ENCODE peak calls at places on chromosomes 11 and 22, in five cellular contexts. S, E, D, V and M are unnamed samples.

GRCh38 chr11:898540-899190 is 11.9 kb downstream of the CHID1 start:
- DNase-seq in S (no peak), E (peak), D (no peak), V (no peak), M (no peak)

GRCh38 chr11:44505591-44506054 is 59.8 kb upstream of the CD82 start:
- DNase-seq in S (peak), E (peak), D (peak), V (peak), M (peak)

GRCh38 chr11:14974021-14974698 is 2.0 kb upstream of the CALCA start:
- DNase-seq in S (no peak), E (no peak), D (no peak), V (no peak), M (no peak)

GRCh38 chr11:2533642-2534115 is 88.9 kb downstream of the KCNQ1 start:
- DNase-seq in S (peak), E (peak), D (peak), V (peak), M (peak)

GRCh38 chr11:20671856-20672546 is 2.6 kb downstream of the NELL1 start:
- DNase-seq in S (peak), E (no peak), D (no peak), V (no peak), M (peak)

GRCh38 chr11:127042445-127042844 is 41.9 kb upstream of the KIRREL3 start:
- DNase-seq in S (peak), E (no peak), D (peak), V (peak), M (no peak)

GRCh38 chr11:1747753-1748466 is 2.5 kb downstream of the IFITM10 start:
- DNase-seq in S (peak), E (no peak), D (no peak), V (no peak), M (no peak)

GRCh38 chr22:17785185-17786184 is 11.2 kb upstream of the BID start:
- DNase-seq in S (peak), E (peak), D (no peak), V (no peak), M (peak)

GRCh38 chr11:61756452-61757212 is 4.2 kb downstream of the MYRF start:
- DNase-seq in S (no peak), E (peak), D (peak), V (peak), M (peak)

GRCh38 chr11:76768091-76769047 is 14.8 kb upstream of the TSKU start:
- DNase-seq in S (peak), E (no peak), D (no peak), V (no peak), M (no peak)

GRCh38 chr22:30235687-30236170 is 10.8 kb downstream of the LIF start:
- DNase-seq in S (peak), E (peak), D (peak), V (peak), M (peak)

GRCh38 chr11:2077061-2077802 is 62.0 kb downstream of the IGF2 start:
- DNase-seq in S (peak), E (peak), D (peak), V (peak), M (peak)

GRCh38 chr11:34447044-34447443 is 8.3 kb downstream of the CAT start:
- DNase-seq in S (no peak), E (no peak), D (no peak), V (no peak), M (no peak)

GRCh38 chr11:12587333-12587997 is 86.8 kb upstream of the TEAD1 start:
- DNase-seq in S (peak), E (peak), D (peak), V (peak), M (peak)

GRCh38 chr22:43726296-43726695 is 85.8 kb downstream of the EFCAB6 start:
- DNase-seq in S (no peak), E (peak), D (no peak), V (peak), M (no peak)

GRCh38 chr11:75035911-75036536 is 47.3 kb downstream of the NEU3 start:
- DNase-seq in S (peak), E (no peak), D (no peak), V (no peak), M (peak)

GRCh38 chr22:45548991-45549736 is 46.5 kb downstream of the FBLN1 start:
- DNase-seq in S (no peak), E (peak), D (peak), V (peak), M (peak)

GRCh38 chr11:2526808-2527381 is 82.1 kb downstream of the KCNQ1 start:
- DNase-seq in S (no peak), E (no peak), D (no peak), V (no peak), M (no peak)

GRCh38 chr11:47928426-47928825 is 51.9 kb upstream of the PTPRJ start:
- DNase-seq in S (no peak), E (no peak), D (no peak), V (no peak), M (no peak)

GRCh38 chr11:61171907-61172306 is 10.7 kb upstream of the VPS37C start:
- DNase-seq in S (no peak), E (no peak), D (no peak), V (no peak), M (no peak)

GRCh38 chr22:42949159-42949558 is 65.8 kb downstream of the PACSIN2 start:
- DNase-seq in S (peak), E (peak), D (peak), V (peak), M (peak)

GRCh38 chr11:125512106-125512505 is 16.0 kb upstream of the FEZ1 start:
- DNase-seq in S (no peak), E (no peak), D (no peak), V (no peak), M (no peak)

GRCh38 chr22:30542811-30543188 is 3.7 kb downstream of the SEC14L6 start:
- DNase-seq in S (no peak), E (no peak), D (no peak), V (no peak), M (no peak)

GRCh38 chr11:128948583-128948982 is 5.9 kb upstream of the TP53AIP1 start:
- DNase-seq in S (no peak), E (no peak), D (no peak), V (no peak), M (peak)

GRCh38 chr11:69825037-69825834 is 6.0 kb upstream of the FGF3 start:
- DNase-seq in S (no peak), E (no peak), D (no peak), V (no peak), M (peak)

GRCh38 chr11:132862137-132862536 is 670.2 kb downstream of the OPCML start:
- DNase-seq in S (no peak), E (no peak), D (no peak), V (no peak), M (no peak)

GRCh38 chr11:827146-827860 is 416 bp upstream of the CRACR2B start:
- DNase-seq in S (no peak), E (no peak), D (no peak), V (no peak), M (no peak)

GRCh38 chr11:126607374-126607773 is 251.9 kb downstream of the ST3GAL4 start:
- DNase-seq in S (peak), E (peak), D (peak), V (peak), M (peak)

GRCh38 chr11:59078435-59078834 is 7.7 kb upstream of the GLYATL1B start:
- DNase-seq in S (no peak), E (no peak), D (no peak), V (no peak), M (no peak)

GRCh38 chr11:34052036-34052607 is 591 bp downstream of the CAPRIN1 start:
- DNase-seq in S (peak), E (peak), D (peak), V (peak), M (peak)

GRCh38 chr11:125165111-125165663 is 636 bp downstream of the PKNOX2 start:
- DNase-seq in S (peak), E (peak), D (peak), V (peak), M (peak)

GRCh38 chr11:73311394-73311869 is 3.4 kb downstream of the ARHGEF17 start:
- DNase-seq in S (no peak), E (no peak), D (no peak), V (no peak), M (no peak)

GRCh38 chr11:73314121-73314948 is 6.3 kb downstream of the ARHGEF17 start:
- DNase-seq in S (peak), E (peak), D (peak), V (peak), M (no peak)

GRCh38 chr11:73313652-73314051 is 5.6 kb downstream of the ARHGEF17 start:
- DNase-seq in S (no peak), E (no peak), D (no peak), V (no peak), M (no peak)

GRCh38 chr11:73312036-73312435 is 4.0 kb downstream of the ARHGEF17 start:
- DNase-seq in S (no peak), E (no peak), D (no peak), V (no peak), M (no peak)

DNA sequence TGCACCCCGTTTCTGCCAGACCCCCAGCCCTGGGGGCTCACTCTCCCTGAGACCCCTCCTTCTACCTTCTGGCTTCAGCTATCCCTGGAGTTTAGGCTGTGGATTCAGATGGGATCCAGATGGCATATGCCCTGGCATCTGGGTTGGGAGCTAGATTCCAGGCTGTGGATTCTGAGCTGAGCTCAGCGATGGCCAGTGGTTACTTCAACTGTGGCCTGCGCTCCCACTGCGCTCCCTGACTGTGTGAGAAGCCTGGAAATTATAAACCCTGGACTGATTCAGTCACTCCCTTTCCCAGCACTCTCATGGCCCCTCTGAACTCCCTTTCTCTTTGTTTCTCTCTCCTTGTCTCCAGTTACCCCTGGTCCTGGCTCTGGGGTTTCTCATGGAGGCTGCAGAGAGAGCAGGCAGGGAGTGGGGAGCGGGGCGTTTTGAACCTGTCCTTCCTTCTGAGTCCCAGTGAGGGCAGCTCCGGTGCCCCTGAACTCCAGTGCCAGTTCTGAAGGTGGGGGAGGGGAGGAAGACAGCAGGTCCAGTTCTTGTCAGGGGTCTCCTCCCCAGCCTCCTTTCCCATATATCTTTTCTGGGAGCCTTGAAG is 4.8 kb downstream of the ARHGEF17 start:
- DNase-seq in S (no peak), E (peak), D (no peak), V (peak), M (no peak)
- H3K4me3 ChIP-seq in S (no peak), E (peak), D (peak), V (peak), M (no peak)

DNA sequence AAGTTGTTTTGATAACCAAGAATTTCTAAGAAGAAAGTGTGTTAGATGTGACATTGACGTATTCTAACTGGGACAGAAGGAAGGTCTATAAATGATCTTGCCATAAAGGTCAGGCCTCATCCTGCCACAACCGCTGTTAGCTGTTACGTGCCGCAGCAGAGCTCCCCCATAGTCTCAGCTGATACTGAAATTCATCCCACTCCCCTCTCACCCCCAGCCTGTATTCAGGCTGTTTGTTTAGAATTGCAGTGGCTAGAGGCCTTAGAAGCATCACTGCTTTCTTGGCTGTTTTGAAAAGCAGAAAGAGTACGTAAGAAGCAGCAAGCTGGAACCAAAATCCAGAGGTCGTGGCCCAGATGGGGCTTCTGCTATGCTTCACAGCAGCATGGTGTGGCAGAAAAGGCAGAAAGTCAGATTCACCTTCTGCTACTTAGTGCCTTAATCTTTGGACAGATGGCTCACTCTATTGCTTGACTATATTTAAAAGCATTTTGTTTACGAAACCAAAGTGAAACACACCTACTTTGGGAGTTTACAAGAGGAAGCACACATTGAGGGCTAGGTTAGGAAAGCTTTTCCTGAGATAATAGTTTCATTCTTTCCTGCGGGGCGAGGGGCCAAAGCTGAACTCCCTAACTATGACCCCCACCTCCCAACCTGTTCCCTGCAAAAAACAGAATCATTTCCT is 950 bp upstream of the LAYN start:
- DNase-seq in S (no peak), E (no peak), D (no peak), V (no peak), M (no peak)
- H2AFZ ChIP-seq in S (peak), E (peak), D (peak), V (peak), M (peak)

GRCh38 chr11:105786766-105787165 is 176.9 kb downstream of the GRIA4 start:
- DNase-seq in S (no peak), E (no peak), D (no peak), V (no peak), M (no peak)
- H3K4me3 ChIP-seq in S (no peak), E (no peak), D (no peak), V (no peak), M (no peak)

DNA sequence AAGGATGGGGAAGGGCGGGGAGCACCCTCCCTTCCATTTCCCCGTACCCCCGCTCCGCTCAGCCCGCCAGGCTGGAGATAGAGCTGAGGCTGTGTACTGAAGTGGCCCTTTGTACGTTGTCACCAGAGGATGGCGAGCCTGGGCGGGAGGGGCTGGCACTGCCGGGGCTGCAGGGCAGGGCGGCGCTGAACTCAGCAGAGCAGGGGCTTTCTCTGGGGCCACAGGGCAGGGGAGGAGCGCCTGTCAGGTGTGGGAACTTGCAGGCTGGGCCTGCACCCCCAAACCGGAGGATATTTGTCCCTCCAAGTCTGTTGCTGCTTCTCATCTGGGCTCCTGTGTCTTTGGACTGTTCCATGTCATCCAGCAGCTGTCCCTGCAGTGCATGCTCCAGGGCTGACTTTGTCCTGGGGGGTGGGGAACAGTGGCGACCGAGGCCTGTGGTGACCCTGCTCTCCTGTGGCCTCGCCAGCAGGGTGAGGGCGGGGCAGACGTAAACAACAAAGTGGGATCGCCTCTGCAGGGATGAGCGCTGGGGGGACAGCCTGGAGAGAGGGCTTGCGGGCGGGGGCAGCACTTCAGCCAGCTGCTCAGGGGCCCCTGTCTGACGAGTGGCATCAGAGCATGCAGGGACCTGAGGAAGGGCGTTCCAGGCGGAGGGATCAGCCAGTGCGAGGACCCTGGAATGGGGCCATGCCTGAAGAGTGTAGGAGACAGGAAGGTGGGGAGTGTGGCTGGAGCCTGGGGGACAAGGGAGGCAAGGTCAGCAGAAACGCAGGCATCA is 13.1 kb downstream of the MGAT3 start:
- DNase-seq in S (no peak), E (no peak), D (no peak), V (no peak), M (no peak)
- H2AFZ ChIP-seq in S (no peak), E (no peak), D (no peak), V (peak), M (no peak)